ENCODE peak calls at places on chromosome 3, in seven cellular contexts. Q, F, U, V, Z, E and W are unnamed samples.

GRCh38 chr3:152296382-152296781 is 27.7 kb downstream of the MBNL1 start:
- DNase-seq in Q (no peak), F (no peak), U (no peak), V (no peak), Z (no peak), E (no peak), W (no peak)

GRCh38 chr3:162764672-162765071 is 1268.1 kb downstream of the OTOL1 start:
- DNase-seq in Q (no peak), F (no peak), U (no peak), V (no peak), Z (no peak), E (no peak), W (no peak)

GRCh38 chr3:158773845-158774542 is 27.9 kb upstream of the MFSD1 start:
- DNase-seq in Q (no peak), F (no peak), U (no peak), V (peak), Z (no peak), E (no peak), W (no peak)

GRCh38 chr3:143613226-143613625 is 235.0 kb downstream of the SLC9A9 start:
- DNase-seq in Q (no peak), F (no peak), U (no peak), V (no peak), Z (no peak), E (no peak), W (no peak)

GRCh38 chr3:169665264-169666078 is 2.0 kb upstream of the MECOM start:
- DNase-seq in Q (no peak), F (no peak), U (no peak), V (no peak), Z (no peak), E (no peak), W (no peak)

GRCh38 chr3:44309500-44309899 is 29.1 kb upstream of the TCAIM start:
- DNase-seq in Q (no peak), F (no peak), U (no peak), V (no peak), Z (no peak), E (no peak), W (no peak)

GRCh38 chr3:147816770-147817169 is 407.6 kb downstream of the ZIC1 start:
- DNase-seq in Q (no peak), F (no peak), U (no peak), V (peak), Z (no peak), E (no peak), W (no peak)

GRCh38 chr3:128320551-128321340 is 145.9 kb downstream of the DNAJB8 start:
- DNase-seq in Q (no peak), F (no peak), U (no peak), V (no peak), Z (no peak), E (no peak), W (no peak)

GRCh38 chr3:160278210-160278609 is 53.0 kb downstream of the C3orf80 start:
- DNase-seq in Q (peak), F (no peak), U (no peak), V (no peak), Z (no peak), E (no peak), W (no peak)

GRCh38 chr3:112650472-112650871 is 9.5 kb upstream of the CCDC80 start:
- DNase-seq in Q (no peak), F (no peak), U (no peak), V (no peak), Z (no peak), E (no peak), W (no peak)